ENCODE peak calls at places on chromosomes 12 and 14, in six cellular contexts. One of them, this sample, is unnamed.

GRCh38 chr12:26401874-26402273 is 206.5 kb downstream of the SSPN start:
- DNase-seq in substantia nigra: peak; percentile 10
- DNase-seq in T follicular helper cell: no peak
- DNase-seq in NCI-H69: no peak
- DNase-seq in caudate nucleus: no peak
- DNase-seq in C1 segment of cervical spinal cord: no peak
- DNase-seq in this sample: no peak

GRCh38 chr12:76346798-76347420 is 1.3 kb downstream of the BBS10 start:
- DNase-seq in T follicular helper cell: no peak
- DNase-seq in NCI-H69: peak; percentile 18
- DNase-seq in substantia nigra: peak; percentile 5
- DNase-seq in C1 segment of cervical spinal cord: no peak
- DNase-seq in caudate nucleus: peak; percentile 32
- DNase-seq in this sample: peak; percentile 8

GRCh38 chr12:71768900-71769299 is 14.2 kb downstream of the RAB21 start:
- DNase-seq in T follicular helper cell: no peak
- DNase-seq in C1 segment of cervical spinal cord: no peak
- DNase-seq in substantia nigra: no peak
- DNase-seq in NCI-H69: no peak
- DNase-seq in caudate nucleus: no peak
- DNase-seq in this sample: no peak

GRCh38 chr14:50064993-50065392 is 51.4 kb downstream of the VCPKMT start:
- DNase-seq in C1 segment of cervical spinal cord: no peak
- DNase-seq in caudate nucleus: no peak
- DNase-seq in substantia nigra: peak; percentile 51
- DNase-seq in NCI-H69: no peak
- DNase-seq in T follicular helper cell: peak; percentile 48
- DNase-seq in this sample: no peak

GRCh38 chr12:75642226-75642625 is 130.8 kb upstream of the KRR1 start:
- DNase-seq in T follicular helper cell: no peak
- DNase-seq in NCI-H69: no peak
- DNase-seq in C1 segment of cervical spinal cord: no peak
- DNase-seq in caudate nucleus: no peak
- DNase-seq in substantia nigra: no peak
- DNase-seq in this sample: no peak

GRCh38 chr12:5546616-5547015 is 114.7 kb downstream of the NTF3 start:
- DNase-seq in C1 segment of cervical spinal cord: no peak
- DNase-seq in NCI-H69: no peak
- DNase-seq in substantia nigra: no peak
- DNase-seq in T follicular helper cell: no peak
- DNase-seq in caudate nucleus: no peak
- DNase-seq in this sample: no peak

GRCh38 chr12:105993766-105994165 is 145.0 kb downstream of the NUAK1 start:
- DNase-seq in NCI-H69: no peak
- DNase-seq in T follicular helper cell: no peak
- DNase-seq in caudate nucleus: no peak
- DNase-seq in substantia nigra: no peak
- DNase-seq in C1 segment of cervical spinal cord: no peak
- DNase-seq in this sample: no peak

GRCh38 chr12:68482660-68483059 is 128.0 kb upstream of the RAP1B start:
- DNase-seq in C1 segment of cervical spinal cord: no peak
- DNase-seq in substantia nigra: no peak
- DNase-seq in NCI-H69: no peak
- DNase-seq in T follicular helper cell: no peak
- DNase-seq in caudate nucleus: no peak
- DNase-seq in this sample: no peak

GRCh38 chr14:74549588-74549987 is 56.0 kb downstream of the ISCA2 start:
- DNase-seq in C1 segment of cervical spinal cord: no peak
- DNase-seq in substantia nigra: no peak
- DNase-seq in caudate nucleus: no peak
- DNase-seq in NCI-H69: no peak
- DNase-seq in T follicular helper cell: no peak
- DNase-seq in this sample: no peak

GRCh38 chr12:106128526-106129430 is 10.0 kb downstream of the NUAK1 start:
- DNase-seq in substantia nigra: no peak
- DNase-seq in C1 segment of cervical spinal cord: no peak
- DNase-seq in T follicular helper cell: no peak
- DNase-seq in NCI-H69: peak; percentile 86
- DNase-seq in caudate nucleus: no peak
- DNase-seq in this sample: peak; percentile 50

GRCh38 chr12:14950982-14951746 is 10.2 kb downstream of the ARHGDIB start:
- DNase-seq in NCI-H69: no peak
- DNase-seq in T follicular helper cell: no peak
- DNase-seq in C1 segment of cervical spinal cord: no peak
- DNase-seq in caudate nucleus: no peak
- DNase-seq in substantia nigra: no peak
- DNase-seq in this sample: no peak

GRCh38 chr14:95683793-95684192 is 2.4 kb upstream of the TCL1B start:
- DNase-seq in T follicular helper cell: no peak
- DNase-seq in substantia nigra: no peak
- DNase-seq in C1 segment of cervical spinal cord: no peak
- DNase-seq in caudate nucleus: no peak
- DNase-seq in NCI-H69: peak; percentile 71
- DNase-seq in this sample: peak; percentile 47

GRCh38 chr12:61808856-61809255 is 451.3 kb upstream of the USP15 start:
- DNase-seq in T follicular helper cell: no peak
- DNase-seq in NCI-H69: no peak
- DNase-seq in substantia nigra: no peak
- DNase-seq in caudate nucleus: no peak
- DNase-seq in C1 segment of cervical spinal cord: no peak
- DNase-seq in this sample: no peak

GRCh38 chr14:25953532-25954144 is 644.2 kb downstream of the NOVA1 start:
- DNase-seq in NCI-H69: no peak
- DNase-seq in caudate nucleus: no peak
- DNase-seq in C1 segment of cervical spinal cord: no peak
- DNase-seq in substantia nigra: peak; percentile 3
- DNase-seq in T follicular helper cell: no peak
- DNase-seq in this sample: no peak

GRCh38 chr12:125164541-125164940 is 99.3 kb downstream of the AACS start:
- DNase-seq in T follicular helper cell: no peak
- DNase-seq in substantia nigra: no peak
- DNase-seq in NCI-H69: no peak
- DNase-seq in C1 segment of cervical spinal cord: no peak
- DNase-seq in caudate nucleus: no peak
- DNase-seq in this sample: no peak

GRCh38 chr12:107318804-107319535 is 225.6 kb upstream of the CRY1 start:
- DNase-seq in C1 segment of cervical spinal cord: no peak
- DNase-seq in caudate nucleus: no peak
- DNase-seq in NCI-H69: peak; percentile 72
- DNase-seq in substantia nigra: no peak
- DNase-seq in T follicular helper cell: no peak
- DNase-seq in this sample: peak; percentile 52

GRCh38 chr14:92323031-92323915 is at the start of gene SLC24A4:
- DNase-seq in caudate nucleus: no peak
- DNase-seq in substantia nigra: no peak
- DNase-seq in C1 segment of cervical spinal cord: peak; percentile 28
- DNase-seq in T follicular helper cell: no peak
- DNase-seq in NCI-H69: peak; percentile 57
- DNase-seq in this sample: no peak

GRCh38 chr12:126493366-126494108 is 1428.3 kb downstream of the AACS start:
- DNase-seq in caudate nucleus: no peak
- DNase-seq in substantia nigra: no peak
- DNase-seq in NCI-H69: no peak
- DNase-seq in T follicular helper cell: no peak
- DNase-seq in C1 segment of cervical spinal cord: no peak
- DNase-seq in this sample: no peak

GRCh38 chr12:27387473-27387872 is 54.8 kb downstream of the BMAL2 start:
- DNase-seq in caudate nucleus: no peak
- DNase-seq in C1 segment of cervical spinal cord: no peak
- DNase-seq in T follicular helper cell: no peak
- DNase-seq in substantia nigra: no peak
- DNase-seq in NCI-H69: no peak
- DNase-seq in this sample: no peak

GRCh38 chr12:66048843-66049537 is 81.6 kb downstream of the LLPH start:
- DNase-seq in C1 segment of cervical spinal cord: no peak
- DNase-seq in caudate nucleus: no peak
- DNase-seq in NCI-H69: no peak
- DNase-seq in substantia nigra: no peak
- DNase-seq in T follicular helper cell: no peak
- DNase-seq in this sample: no peak

GRCh38 chr14:66511849-66512248 is 3.9 kb downstream of the GPHN start:
- DNase-seq in caudate nucleus: no peak
- DNase-seq in C1 segment of cervical spinal cord: no peak
- DNase-seq in NCI-H69: no peak
- DNase-seq in T follicular helper cell: no peak
- DNase-seq in substantia nigra: no peak
- DNase-seq in this sample: no peak

GRCh38 chr12:91316161-91316759 is 133.6 kb upstream of the DCN start:
- DNase-seq in T follicular helper cell: no peak
- DNase-seq in substantia nigra: no peak
- DNase-seq in caudate nucleus: no peak
- DNase-seq in NCI-H69: peak; percentile 9
- DNase-seq in C1 segment of cervical spinal cord: no peak
- DNase-seq in this sample: no peak

GRCh38 chr14:23101986-23102625 is 2.7 kb downstream of the CIROP start:
- DNase-seq in T follicular helper cell: no peak
- DNase-seq in substantia nigra: no peak
- DNase-seq in C1 segment of cervical spinal cord: no peak
- DNase-seq in caudate nucleus: no peak
- DNase-seq in NCI-H69: no peak
- DNase-seq in this sample: no peak

GRCh38 chr12:122421263-122421814 is 1.1 kb downstream of the CLIP1 start:
- DNase-seq in substantia nigra: peak; percentile 53
- DNase-seq in caudate nucleus: peak; percentile 23
- DNase-seq in NCI-H69: peak; percentile 74
- DNase-seq in T follicular helper cell: no peak
- DNase-seq in C1 segment of cervical spinal cord: peak; percentile 58
- DNase-seq in this sample: peak; percentile 29

GRCh38 chr12:77521458-77522115 is 309.1 kb upstream of the NAV3 start:
- DNase-seq in C1 segment of cervical spinal cord: no peak
- DNase-seq in NCI-H69: no peak
- DNase-seq in substantia nigra: no peak
- DNase-seq in caudate nucleus: no peak
- DNase-seq in T follicular helper cell: no peak
- DNase-seq in this sample: no peak

This sample was measured in NCI-H146.